ENCODE peak calls at places on chromosomes 5 and 9, in four cellular contexts. One of them, this sample, is unnamed.

GRCh38 chr9:14209399-14209990 is 104.4 kb downstream of the NFIB start:
- DNase-seq in K562: peak; percentile 11
- DNase-seq in HepG2: no peak
- DNase-seq in GM12878: no peak
- DNase-seq in this sample: no peak

GRCh38 chr5:99191181-99191775 is 262.5 kb upstream of the CHD1 start:
- DNase-seq in K562: no peak
- DNase-seq in HepG2: no peak
- DNase-seq in GM12878: no peak
- DNase-seq in this sample: no peak

GRCh38 chr9:8301296-8301695 is 501.7 kb upstream of the DMAC1 start:
- DNase-seq in GM12878: no peak
- DNase-seq in K562: no peak
- DNase-seq in HepG2: no peak
- DNase-seq in this sample: no peak

GRCh38 chr5:91641730-91642350 is 258.7 kb upstream of the ARRDC3 start:
- DNase-seq in GM12878: no peak
- DNase-seq in K562: peak; percentile 45
- DNase-seq in HepG2: peak; percentile 31
- DNase-seq in this sample: no peak

GRCh38 chr9:111891910-111892499 is 4.6 kb upstream of the UGCG start:
- DNase-seq in K562: peak; percentile 73
- DNase-seq in HepG2: peak; percentile 16
- DNase-seq in GM12878: no peak
- DNase-seq in this sample: no peak

GRCh38 chr9:76433406-76433805 is 25.6 kb upstream of the GCNT1 start:
- DNase-seq in GM12878: no peak
- DNase-seq in K562: no peak
- DNase-seq in HepG2: no peak
- DNase-seq in this sample: no peak

GRCh38 chr9:70367305-70367930 is 47.0 kb downstream of the KLF9 start:
- DNase-seq in HepG2: no peak
- DNase-seq in K562: no peak
- DNase-seq in GM12878: no peak
- DNase-seq in this sample: no peak

GRCh38 chr9:100346836-100347235 is 5.9 kb downstream of the TEX10 start:
- DNase-seq in GM12878: no peak
- DNase-seq in K562: no peak
- DNase-seq in HepG2: no peak
- DNase-seq in this sample: no peak

GRCh38 chr5:149422429-149423286 is 43.6 kb upstream of the IL17B start:
- DNase-seq in K562: no peak
- DNase-seq in GM12878: no peak
- DNase-seq in HepG2: peak; percentile 74
- DNase-seq in this sample: peak; percentile 49

GRCh38 chr5:86797677-86798076 is 179.9 kb downstream of the COX7C start:
- DNase-seq in GM12878: no peak
- DNase-seq in K562: no peak
- DNase-seq in HepG2: no peak
- DNase-seq in this sample: no peak

GRCh38 chr5:124546643-124547042 is 199.8 kb downstream of the ZNF608 start:
- DNase-seq in HepG2: no peak
- DNase-seq in K562: peak; percentile 27
- DNase-seq in GM12878: no peak
- DNase-seq in this sample: peak; percentile 28

GRCh38 chr9:7360513-7360912 is 439.1 kb downstream of the DMAC1 start:
- DNase-seq in HepG2: no peak
- DNase-seq in GM12878: no peak
- DNase-seq in K562: no peak
- DNase-seq in this sample: peak; percentile 66

GRCh38 chr9:116687762-116688160 is 656 bp downstream of the TRIM32 start:
- DNase-seq in K562: no peak
- DNase-seq in GM12878: no peak
- DNase-seq in HepG2: no peak
- DNase-seq in this sample: no peak

GRCh38 chr9:71253021-71253420 is 131.6 kb upstream of the TRPM3 start:
- DNase-seq in GM12878: no peak
- DNase-seq in K562: no peak
- DNase-seq in HepG2: no peak
- DNase-seq in this sample: no peak

GRCh38 chr5:72328172-72328571 is 8.0 kb downstream of the PTCD2 start:
- DNase-seq in GM12878: no peak
- DNase-seq in K562: no peak
- DNase-seq in HepG2: no peak
- DNase-seq in this sample: no peak

GRCh38 chr5:164649266-164649665 is 1143.8 kb downstream of the MAT2B start:
- DNase-seq in HepG2: no peak
- DNase-seq in GM12878: no peak
- DNase-seq in K562: no peak
- DNase-seq in this sample: no peak

GRCh38 chr5:50653946-50654345 is 12.5 kb upstream of the PARP8 start:
- DNase-seq in K562: no peak
- DNase-seq in HepG2: no peak
- DNase-seq in GM12878: no peak
- DNase-seq in this sample: no peak

GRCh38 chr5:154756871-154757646 is 1.9 kb downstream of the LARP1 start:
- DNase-seq in GM12878: no peak
- DNase-seq in K562: peak; percentile 71
- DNase-seq in HepG2: no peak
- DNase-seq in this sample: peak; percentile 41

GRCh38 chr5:5665225-5666075 is 243.0 kb downstream of the ICE1 start:
- DNase-seq in K562: peak; percentile 44
- DNase-seq in GM12878: no peak
- DNase-seq in HepG2: no peak
- DNase-seq in this sample: no peak

GRCh38 chr9:83185517-83186192 is 122.7 kb upstream of the RASEF start:
- DNase-seq in HepG2: no peak
- DNase-seq in GM12878: no peak
- DNase-seq in K562: no peak
- DNase-seq in this sample: no peak

GRCh38 chr9:83681490-83681889 is 26.3 kb downstream of the UBQLN1 start:
- DNase-seq in K562: no peak
- DNase-seq in GM12878: no peak
- DNase-seq in HepG2: no peak
- DNase-seq in this sample: no peak

GRCh38 chr5:117788596-117788995 is 1199.8 kb downstream of the DTWD2 start:
- DNase-seq in HepG2: no peak
- DNase-seq in GM12878: no peak
- DNase-seq in K562: no peak
- DNase-seq in this sample: no peak

GRCh38 chr9:117487555-117488175 is 72.8 kb upstream of the ASTN2 start:
- DNase-seq in HepG2: peak; percentile 72
- DNase-seq in K562: peak; percentile 33
- DNase-seq in GM12878: peak; percentile 7
- DNase-seq in this sample: peak; percentile 90

GRCh38 chr9:127370147-127370579 is 26.8 kb upstream of the SLC2A8 start:
- DNase-seq in HepG2: no peak
- DNase-seq in GM12878: no peak
- DNase-seq in K562: no peak
- DNase-seq in this sample: no peak

GRCh38 chr5:149002761-149003689 is 59.8 kb downstream of the SH3TC2 start:
- DNase-seq in HepG2: no peak
- DNase-seq in K562: no peak
- DNase-seq in GM12878: no peak
- DNase-seq in this sample: no peak

GRCh38 chr5:146302428-146302827 is 36.2 kb upstream of the POU4F3 start:
- DNase-seq in HepG2: no peak
- DNase-seq in K562: no peak
- DNase-seq in GM12878: no peak
- DNase-seq in this sample: no peak

GRCh38 chr5:31328031-31328430 is 134.5 kb downstream of the CDH6 start:
- DNase-seq in HepG2: no peak
- DNase-seq in GM12878: no peak
- DNase-seq in K562: no peak
- DNase-seq in this sample: no peak

GRCh38 chr5:93078082-93079038 is 502.7 kb downstream of the NR2F1-AS1 start:
- DNase-seq in GM12878: peak; percentile 32
- DNase-seq in K562: no peak
- DNase-seq in HepG2: peak; percentile 98
- DNase-seq in this sample: no peak

GRCh38 chr9:74887041-74887980 is at the start of gene TRPM6:
- DNase-seq in GM12878: no peak
- DNase-seq in HepG2: peak; percentile 66
- DNase-seq in K562: peak; percentile 51
- DNase-seq in this sample: peak; percentile 68

GRCh38 chr9:105195259-105195658 is 49.2 kb upstream of the SLC44A1 start:
- DNase-seq in K562: no peak
- DNase-seq in GM12878: no peak
- DNase-seq in HepG2: no peak
- DNase-seq in this sample: no peak

GRCh38 chr5:144361406-144361805 is 190.7 kb downstream of the KCTD16 start:
- DNase-seq in K562: no peak
- DNase-seq in GM12878: no peak
- DNase-seq in HepG2: no peak
- DNase-seq in this sample: no peak

GRCh38 chr9:137630684-137631083 is 11.9 kb downstream of the EHMT1 start:
- DNase-seq in K562: no peak
- DNase-seq in GM12878: no peak
- DNase-seq in HepG2: no peak
- DNase-seq in this sample: no peak

GRCh38 chr9:124835026-124835501 is 18.2 kb upstream of the WDR38 start:
- DNase-seq in GM12878: no peak
- DNase-seq in K562: peak; percentile 34
- DNase-seq in HepG2: peak; percentile 36
- DNase-seq in this sample: no peak

GRCh38 chr9:37921546-37922300 is 17.8 kb upstream of the SLC25A51 start:
- DNase-seq in K562: no peak
- DNase-seq in GM12878: no peak
- DNase-seq in HepG2: no peak
- DNase-seq in this sample: no peak

DNA sequence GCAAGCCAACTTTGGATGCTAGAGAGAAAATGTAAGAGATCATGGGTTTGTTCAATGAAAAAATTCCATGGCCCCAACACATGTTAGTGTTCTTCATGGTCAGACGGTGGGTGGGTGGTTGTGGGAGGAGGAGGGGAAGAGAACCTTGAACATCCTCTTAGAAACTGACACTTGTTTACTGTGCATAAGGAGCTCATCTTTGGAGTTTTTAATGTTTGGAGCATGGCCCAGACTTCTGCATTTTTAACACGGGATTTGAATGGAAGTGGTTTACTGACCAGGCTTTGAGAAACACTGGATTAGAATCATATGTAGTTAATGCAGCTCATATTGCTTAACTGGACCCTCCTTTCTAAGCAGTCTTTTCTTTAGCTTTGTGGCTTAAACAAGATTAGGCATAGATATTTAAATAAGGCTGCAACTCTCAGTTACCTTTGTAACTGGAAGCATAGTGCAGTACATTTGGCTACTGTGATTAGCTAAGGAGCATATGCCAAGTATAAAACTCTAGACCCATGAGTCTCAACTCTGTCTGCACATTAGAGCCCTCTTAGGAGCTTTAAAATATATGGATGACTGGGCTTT is 60.1 kb downstream of the FOCAD start:
- DNase-seq in HepG2: no peak
- DNase-seq in GM12878: no peak
- DNase-seq in K562: no peak
- DNase-seq in this sample: no peak
- TF ChIP-seq CBFB in HepG2: no peak
- TF ChIP-seq CBFB in GM12878: no peak
- TF ChIP-seq CBFB in K562: no peak
- TF ChIP-seq CBFB in this sample: no peak

GRCh38 chr9:132231019-132231701 is 69.3 kb downstream of the NTNG2 start:
- DNase-seq in HepG2: no peak
- DNase-seq in K562: no peak
- DNase-seq in GM12878: no peak
- DNase-seq in this sample: no peak
- TF ChIP-seq CBFB in HepG2: no peak
- TF ChIP-seq CBFB in K562: no peak
- TF ChIP-seq CBFB in GM12878: no peak
- TF ChIP-seq CBFB in this sample: no peak

DNA sequence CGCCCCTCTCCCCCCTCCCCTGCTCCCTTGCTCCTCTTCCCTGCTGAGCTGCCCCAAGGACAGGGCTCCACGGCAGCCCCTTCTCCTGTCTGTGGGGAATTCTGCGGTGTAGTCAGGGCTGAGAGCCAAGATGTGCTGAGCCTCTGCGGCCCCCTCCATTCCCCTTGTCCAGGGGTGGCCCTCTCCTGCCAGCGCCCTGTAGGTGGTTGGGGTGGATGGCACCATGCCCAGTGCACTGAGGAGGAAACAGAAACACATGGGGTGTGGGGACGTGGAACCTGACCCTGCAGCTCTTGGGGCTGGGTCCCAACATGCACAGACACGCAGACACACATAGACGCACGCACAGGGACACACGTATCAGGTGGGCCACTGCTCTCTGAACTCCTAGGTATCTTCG is 64.6 kb downstream of the HMCN2 start:
- DNase-seq in GM12878: no peak
- DNase-seq in K562: no peak
- DNase-seq in HepG2: no peak
- DNase-seq in this sample: no peak
- TF ChIP-seq CBFB in GM12878: no peak
- TF ChIP-seq CBFB in K562: no peak
- TF ChIP-seq CBFB in HepG2: no peak
- TF ChIP-seq CBFB in this sample: no peak

GRCh38 chr9:36149197-36149596 is 12.7 kb downstream of the GLIPR2 start:
- DNase-seq in HepG2: no peak
- DNase-seq in K562: no peak
- DNase-seq in GM12878: no peak
- DNase-seq in this sample: no peak
- TF ChIP-seq CBFB in HepG2: no peak
- TF ChIP-seq CBFB in K562: no peak
- TF ChIP-seq CBFB in GM12878: no peak
- TF ChIP-seq CBFB in this sample: no peak

GRCh38 chr5:10130881-10131280 is 118.8 kb downstream of the ATPSCKMT start:
- DNase-seq in HepG2: no peak
- DNase-seq in GM12878: no peak
- DNase-seq in K562: no peak
- DNase-seq in this sample: no peak
- TF ChIP-seq CBFB in HepG2: no peak
- TF ChIP-seq CBFB in GM12878: no peak
- TF ChIP-seq CBFB in K562: no peak
- TF ChIP-seq CBFB in this sample: no peak

DNA sequence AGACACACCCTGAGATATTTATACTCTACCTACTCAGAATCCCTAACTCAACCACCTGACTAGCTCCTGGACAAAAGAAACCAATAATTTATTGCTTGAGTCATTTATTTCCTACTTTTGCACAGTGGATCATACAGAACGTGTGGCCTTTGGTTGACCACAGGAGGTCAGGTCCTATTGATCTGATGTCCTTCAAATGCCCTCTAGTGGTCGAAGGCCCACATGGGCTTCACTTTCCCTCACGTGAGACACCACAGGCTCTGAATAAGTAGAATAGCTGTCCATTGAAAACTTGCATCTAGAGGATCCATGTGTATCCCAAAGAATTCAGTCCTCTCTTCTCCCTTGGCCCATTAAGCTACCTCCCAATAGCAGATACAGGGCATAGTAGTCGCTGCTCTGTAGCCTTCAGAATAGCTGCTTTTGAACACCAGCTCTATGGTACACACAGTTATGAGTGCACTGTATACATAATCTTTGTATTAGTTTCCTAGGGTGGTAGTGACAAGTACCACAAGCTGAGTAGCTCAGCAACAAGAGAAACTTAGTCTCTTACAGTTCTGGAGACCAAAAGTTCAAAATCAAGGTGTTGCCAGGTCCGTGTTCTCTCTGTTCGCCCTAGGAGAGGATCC is 177.6 kb upstream of the SMARCA2 start:
- DNase-seq in K562: peak; percentile 34
- DNase-seq in GM12878: peak; percentile 45
- DNase-seq in HepG2: peak; percentile 61
- DNase-seq in this sample: peak; percentile 76
- TF ChIP-seq CBFB in K562: no peak
- TF ChIP-seq CBFB in GM12878: peak; percentile 38
- TF ChIP-seq CBFB in HepG2: no peak
- TF ChIP-seq CBFB in this sample: no peak